ENCODE peak calls at places on chromosomes 3 and 15, in seven cellular contexts. F, I, W, C, O, R and Y are unnamed samples.

GRCh38 chr3:129793356-129793755 is 100.2 kb downstream of the TMCC1 start:
- DNase-seq in F (no peak), I (no peak), W (no peak), C (no peak), O (no peak), R (no peak), Y (no peak)

GRCh38 chr15:101322016-101322695 is 27.1 kb upstream of the SNRPA1 start:
- DNase-seq in F (no peak), I (no peak), W (no peak), C (no peak), O (no peak), R (no peak), Y (no peak)

GRCh38 chr15:31373096-31373865 is 46.6 kb downstream of the KLF13 start:
- DNase-seq in F (no peak), I (no peak), W (no peak), C (no peak), O (no peak), R (no peak), Y (no peak)

GRCh38 chr15:56490461-56490860 is 25.5 kb upstream of the MNS1 start:
- DNase-seq in F (no peak), I (peak; percentile 72), W (no peak), C (no peak), O (no peak), R (no peak), Y (no peak)

GRCh38 chr3:43194490-43195115 is 88.7 kb upstream of the POMGNT2 start:
- DNase-seq in F (no peak), I (no peak), W (no peak), C (no peak), O (peak; percentile 19), R (no peak), Y (no peak)

GRCh38 chr3:63467392-63467791 is 185.1 kb upstream of the SNTN start:
- DNase-seq in F (no peak), I (no peak), W (no peak), C (no peak), O (no peak), R (no peak), Y (no peak)

GRCh38 chr15:98865397-98866339 is 141.9 kb downstream of the PGPEP1L start:
- DNase-seq in F (peak; percentile 85), I (peak; percentile 95), W (peak; percentile 66), C (no peak), O (peak; percentile 78), R (peak; percentile 71), Y (no peak)

GRCh38 chr3:158313344-158313927 is 203.5 kb downstream of the RSRC1 start:
- DNase-seq in F (no peak), I (peak; percentile 36), W (peak; percentile 25), C (no peak), O (no peak), R (peak; percentile 57), Y (no peak)

GRCh38 chr3:24680214-24680967 is 185.7 kb upstream of the THRB start:
- DNase-seq in F (peak; percentile 83), I (peak; percentile 55), W (no peak), C (peak; percentile 8), O (peak; percentile 56), R (no peak), Y (no peak)

GRCh38 chr3:157412323-157412845 is 24.3 kb upstream of the PTX3 start:
- DNase-seq in F (no peak), I (no peak), W (no peak), C (no peak), O (no peak), R (no peak), Y (no peak)

GRCh38 chr3:138459619-138460535 is 25.5 kb downstream of the ESYT3 start:
- DNase-seq in F (no peak), I (no peak), W (no peak), C (no peak), O (no peak), R (no peak), Y (no peak)

GRCh38 chr3:185656321-185656840 is 70.3 kb downstream of the SENP2 start:
- DNase-seq in F (no peak), I (no peak), W (peak; percentile 99), C (no peak), O (no peak), R (no peak), Y (peak; percentile 99)

GRCh38 chr3:16849240-16849639 is 35.5 kb upstream of the PLCL2 start:
- DNase-seq in F (peak; percentile 18), I (no peak), W (no peak), C (no peak), O (peak; percentile 69), R (peak; percentile 74), Y (no peak)

GRCh38 chr15:78509726-78510312 is 2.4 kb downstream of the HYKK start:
- DNase-seq in F (no peak), I (no peak), W (no peak), C (no peak), O (no peak), R (no peak), Y (no peak)

GRCh38 chr3:173660645-173661299 is 263.2 kb downstream of the NLGN1 start:
- DNase-seq in F (no peak), I (no peak), W (peak; percentile 48), C (no peak), O (no peak), R (no peak), Y (peak; percentile 35)

GRCh38 chr15:50825946-50826345 is 60.4 kb upstream of the SPPL2A start:
- DNase-seq in F (no peak), I (no peak), W (no peak), C (no peak), O (no peak), R (no peak), Y (no peak)

GRCh38 chr3:106587581-106587980 is 718.8 kb upstream of the CBLB start:
- DNase-seq in F (no peak), I (no peak), W (no peak), C (no peak), O (no peak), R (no peak), Y (no peak)

GRCh38 chr3:108136888-108137814 is 46.3 kb upstream of the CD47 start:
- DNase-seq in F (no peak), I (no peak), W (no peak), C (no peak), O (no peak), R (peak; percentile 41), Y (no peak)

GRCh38 chr3:102230057-102230456 is 204.8 kb upstream of the ZPLD1 start:
- DNase-seq in F (no peak), I (no peak), W (no peak), C (no peak), O (no peak), R (no peak), Y (no peak)

GRCh38 chr3:141262306-141262705 is 30.7 kb downstream of the PXYLP1 start:
- DNase-seq in F (no peak), I (no peak), W (peak; percentile 45), C (no peak), O (no peak), R (no peak), Y (no peak)

GRCh38 chr15:101207867-101208288 is 44.0 kb downstream of the CHSY1 start:
- DNase-seq in F (no peak), I (no peak), W (no peak), C (no peak), O (no peak), R (no peak), Y (no peak)

GRCh38 chr3:50380375-50381085 is 21.2 kb upstream of the TMEM115 start:
- DNase-seq in F (no peak), I (no peak), W (no peak), C (no peak), O (no peak), R (no peak), Y (no peak)

GRCh38 chr3:131543714-131544113 is 40.9 kb upstream of the MRPL3 start:
- DNase-seq in F (no peak), I (peak; percentile 67), W (peak; percentile 85), C (no peak), O (no peak), R (no peak), Y (peak; percentile 76)

GRCh38 chr15:96345560-96346389 is 15.3 kb downstream of the NR2F2 start:
- DNase-seq in F (peak; percentile 49), I (no peak), W (no peak), C (no peak), O (peak; percentile 39), R (peak; percentile 63), Y (no peak)

GRCh38 chr3:115713247-115713646 is 89.9 kb downstream of the GAP43 start:
- DNase-seq in F (no peak), I (no peak), W (no peak), C (no peak), O (no peak), R (peak; percentile 97), Y (no peak)

GRCh38 chr3:55620361-55621025 is 133.4 kb upstream of the WNT5A start:
- DNase-seq in F (no peak), I (peak; percentile 70), W (peak; percentile 12), C (no peak), O (no peak), R (no peak), Y (peak; percentile 43)

GRCh38 chr3:48830660-48831190 is 16.9 kb downstream of the PRKAR2A start:
- DNase-seq in F (no peak), I (no peak), W (no peak), C (no peak), O (no peak), R (no peak), Y (no peak)

GRCh38 chr3:102225407-102226132 is 209.2 kb upstream of the ZPLD1 start:
- DNase-seq in F (no peak), I (peak; percentile 73), W (peak; percentile 77), C (no peak), O (no peak), R (peak; percentile 75), Y (peak; percentile 49)

GRCh38 chr3:150765949-150766720 is 3.2 kb upstream of the SIAH2 start:
- DNase-seq in F (no peak), I (no peak), W (peak; percentile 48), C (no peak), O (no peak), R (no peak), Y (peak; percentile 68)

GRCh38 chr3:141410861-141411771 is 42.8 kb downstream of the ZBTB38 start:
- DNase-seq in F (no peak), I (no peak), W (no peak), C (no peak), O (peak; percentile 48), R (no peak), Y (no peak)

GRCh38 chr15:80403712-80404056 is 498 bp upstream of the ARNT2 start:
- DNase-seq in F (peak; percentile 49), I (peak; percentile 30), W (no peak), C (peak; percentile 28), O (no peak), R (peak; percentile 41), Y (no peak)

GRCh38 chr3:110267304-110267703 is 804.3 kb upstream of the NECTIN3 start:
- DNase-seq in F (no peak), I (no peak), W (no peak), C (no peak), O (no peak), R (no peak), Y (no peak)

GRCh38 chr15:41048397-41048796 is 67.7 kb downstream of the INO80 start:
- DNase-seq in F (no peak), I (peak; percentile 6), W (no peak), C (no peak), O (no peak), R (no peak), Y (no peak)

GRCh38 chr15:64686130-64686735 is 89.2 kb downstream of the RBPMS2 start:
- DNase-seq in F (no peak), I (peak; percentile 55), W (peak; percentile 61), C (peak; percentile 37), O (no peak), R (peak; percentile 25), Y (no peak)

GRCh38 chr3:63670544-63670943 is 18.1 kb downstream of the SNTN start:
- DNase-seq in F (no peak), I (no peak), W (no peak), C (no peak), O (no peak), R (no peak), Y (no peak)